ENCODE peak calls at places on chromosomes 5 and 9, in nine cellular contexts. F is upper lobe of left lung; J is brain microvascular endothelial cell; X is fibroblast of lung; E is CD8-positive, alpha-beta T cell; P is ovary; A is heart left ventricle; D is small intestine; N is right atrium auricular region. L is an unnamed sample. For H3K36me3, the result is how much of the 10 kb centered on the place peaks cover.

GRCh38 chr5:60295423-60295822 is 401.9 kb upstream of the PDE4D start:
- DNase-seq in D (peak), F (no peak), E (no peak), A (no peak), P (no peak), J (peak), X (peak), N (no peak), L (no peak)

GRCh38 chr5:131394128-131394527 is 130.3 kb downstream of the CDC42SE2 start:
- DNase-seq in N (no peak), P (no peak), F (no peak), D (no peak), X (peak), J (no peak), A (no peak), E (peak), L (no peak)

GRCh38 chr5:88819332-88819999 is 63.5 kb downstream of the MEF2C start:
- DNase-seq in N (no peak), J (no peak), F (no peak), X (no peak), E (no peak), P (no peak), D (no peak), A (no peak), L (no peak)

GRCh38 chr5:6759401-6759800 is 46.2 kb downstream of the TENT4A start:
- DNase-seq in N (no peak), D (no peak), X (no peak), P (no peak), E (no peak), A (no peak), J (no peak), F (no peak), L (no peak)

GRCh38 chr9:137227853-137228514 is 682 bp downstream of the RNF224 start:
- DNase-seq in A (no peak), N (no peak), F (peak), E (no peak), P (no peak), J (no peak), X (no peak), D (no peak), L (no peak)

GRCh38 chr5:6542421-6543345 is 90.2 kb downstream of the NSUN2 start:
- DNase-seq in A (no peak), N (peak), D (no peak), X (no peak), J (no peak), F (no peak), P (no peak), E (no peak), L (peak)

GRCh38 chr5:2188661-2189060 is 305.9 kb upstream of the IRX4 start:
- DNase-seq in J (no peak), P (no peak), F (no peak), X (no peak), D (no peak), E (no peak), A (no peak), N (no peak), L (no peak)

GRCh38 chr9:124660341-124660801 is 110.7 kb downstream of the NR6A1 start:
- DNase-seq in N (no peak), J (peak), D (peak), P (no peak), A (no peak), E (no peak), X (peak), F (no peak), L (no peak)

GRCh38 chr9:135797507-135798302 is 95.7 kb downstream of the KCNT1 start:
- DNase-seq in F (peak), D (peak), P (peak), E (no peak), X (peak), J (peak), N (no peak), A (no peak), L (no peak)

GRCh38 chr5:159105318-159106053 is 5.8 kb upstream of the EBF1 start:
- DNase-seq in J (no peak), A (no peak), F (peak), P (peak), X (no peak), E (no peak), D (no peak), N (no peak), L (no peak)

GRCh38 chr5:53601570-53601969 is 41.1 kb downstream of the NDUFS4 start:
- DNase-seq in J (peak), D (no peak), F (no peak), X (peak), E (no peak), A (no peak), P (no peak), N (no peak), L (no peak)

GRCh38 chr9:82247318-82247717 is 258.7 kb downstream of the SPATA31D1 start:
- DNase-seq in P (no peak), X (no peak), J (no peak), N (no peak), D (no peak), A (no peak), E (no peak), F (no peak), L (no peak)

GRCh38 chr5:95973793-95974325 is 12.2 kb upstream of the ELL2 start:
- DNase-seq in D (no peak), X (peak), A (no peak), J (peak), P (no peak), N (no peak), F (no peak), E (peak), L (no peak)

GRCh38 chr9:79570449-79571308 is 1.1 kb upstream of the TLE4 start:
- DNase-seq in J (peak), X (peak), P (peak), N (peak), F (peak), E (peak), D (peak), A (peak), L (no peak)

GRCh38 chr5:140639093-140639821 is at the start of gene TMCO6:
- DNase-seq in F (peak), A (peak), J (peak), E (peak), D (peak), P (peak), X (peak), N (peak), L (peak)

GRCh38 chr9:127121628-127122175 is 733 bp downstream of the ANGPTL2 start:
- DNase-seq in F (peak), X (peak), P (peak), J (no peak), A (no peak), E (no peak), N (no peak), D (no peak), L (no peak)

GRCh38 chr5:109529520-109529919 is 119.7 kb upstream of the PJA2 start:
- DNase-seq in A (no peak), P (no peak), X (peak), F (no peak), N (peak), D (no peak), J (peak), E (no peak), L (no peak)

GRCh38 chr5:125295405-125295872 is 549.0 kb upstream of the ZNF608 start:
- DNase-seq in J (no peak), E (no peak), N (no peak), X (peak), A (no peak), F (no peak), P (no peak), D (no peak), L (no peak)

GRCh38 chr9:5191983-5192382 is 6.5 kb upstream of the INSL6 start:
- DNase-seq in X (no peak), J (no peak), P (no peak), N (no peak), F (no peak), A (no peak), D (no peak), E (no peak), L (no peak)

GRCh38 chr9:137032893-137033292 is 1.0 kb upstream of the FUT7 start:
- DNase-seq in X (no peak), D (no peak), J (no peak), P (no peak), E (no peak), N (peak), A (peak), F (no peak), L (no peak)

GRCh38 chr9:92626484-92626883 is 43.4 kb downstream of the IPPK start:
- DNase-seq in N (no peak), F (no peak), D (no peak), A (no peak), E (no peak), J (no peak), P (no peak), X (no peak), L (no peak)

GRCh38 chr5:147515269-147515668 is 5.4 kb upstream of the DPYSL3 start:
- DNase-seq in N (no peak), J (no peak), P (no peak), D (no peak), F (no peak), X (no peak), E (no peak), A (no peak), L (no peak)

GRCh38 chr5:133356386-133357331 is 255.7 kb downstream of the FSTL4 start:
- DNase-seq in F (no peak), N (peak), E (no peak), X (no peak), P (no peak), D (no peak), J (no peak), A (no peak), L (no peak)

GRCh38 chr9:129487658-129488483 is 133.0 kb downstream of the C9orf50 start:
- DNase-seq in F (no peak), P (peak), J (peak), N (peak), A (peak), D (peak), E (no peak), X (peak), L (no peak)

GRCh38 chr5:79055017-79055416 is 14.5 kb downstream of the DMGDH start:
- DNase-seq in J (no peak), E (no peak), F (no peak), D (no peak), N (no peak), X (no peak), P (no peak), A (no peak), L (no peak)
- H3K27ac ChIP-seq in J (no peak), E (no peak), F (no peak), D (no peak), N (no peak), X (no peak), P (no peak), A (no peak), L (no peak)

DNA sequence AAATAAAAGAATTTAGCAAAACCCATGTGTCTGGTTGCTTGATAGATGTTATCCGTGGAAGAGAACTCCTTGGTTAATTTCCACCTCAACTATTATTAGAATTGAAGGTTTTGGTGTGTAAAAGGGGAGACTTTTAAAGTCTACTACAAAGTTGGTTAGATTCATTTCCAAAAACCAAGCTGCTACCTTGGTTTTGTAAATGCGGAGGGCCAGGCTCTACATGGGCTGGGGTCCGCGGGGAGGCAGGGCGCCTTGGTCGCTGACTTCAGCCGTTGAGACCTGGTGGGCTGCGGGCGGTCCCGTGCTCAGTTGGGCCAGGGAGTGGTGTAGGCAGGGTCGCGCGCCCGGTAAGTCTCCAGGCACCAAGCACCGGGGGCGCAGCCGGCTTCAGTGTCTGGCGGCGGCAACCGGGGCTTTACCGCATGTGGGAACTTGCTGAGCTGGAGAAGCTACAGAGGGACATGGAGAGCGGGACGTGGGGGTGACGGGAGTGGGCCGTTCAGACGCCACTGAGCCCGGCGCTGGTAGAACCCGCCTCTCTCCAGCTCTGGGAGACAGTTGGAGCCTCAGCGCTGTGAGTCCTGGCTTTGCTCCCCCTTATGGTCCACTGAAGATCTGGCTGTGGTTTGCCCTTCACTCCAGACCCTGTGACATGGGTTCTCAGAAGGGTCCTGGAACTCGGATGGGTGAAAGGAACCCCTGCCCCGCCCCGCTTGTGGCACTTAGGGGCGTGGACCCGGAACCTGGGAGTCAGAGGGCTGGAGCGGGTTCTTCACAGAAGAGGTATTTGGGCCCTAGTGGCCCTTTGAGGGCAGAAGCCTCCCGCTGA is 11.8 kb downstream of the NR2F1 start:
- DNase-seq in P (peak), E (no peak), D (no peak), J (no peak), F (peak), N (no peak), A (no peak), X (peak), L (peak)
- H3K36me3 ChIP-seq in P (under half), E (under half), D (under half), J (under half), F (under half), N (under half), A (under half), X (under half), L (under half)

DNA sequence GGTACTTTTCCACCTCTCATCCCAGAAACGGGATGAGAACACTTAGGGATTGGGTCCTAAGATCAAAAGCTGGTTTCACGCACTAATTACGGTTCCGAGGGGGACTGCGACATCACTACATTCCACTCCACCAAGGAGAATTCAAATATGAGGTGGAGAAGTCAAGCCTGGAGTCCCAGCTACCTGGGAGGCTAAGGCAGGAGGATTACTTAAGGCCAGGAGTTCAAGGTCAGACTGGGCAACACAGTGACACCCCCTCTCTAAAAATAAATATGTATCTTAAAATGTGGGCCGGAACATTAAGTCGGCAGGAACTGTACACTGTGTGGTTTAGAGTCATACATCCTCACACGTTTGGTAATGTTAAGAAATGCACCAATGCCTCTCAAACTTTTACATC is 1.6 kb downstream of the GOLGA2 start:
- DNase-seq in J (no peak), P (no peak), E (no peak), A (no peak), D (no peak), F (no peak), X (no peak), N (no peak), L (no peak)
- H3K4me3 ChIP-seq in J (peak), P (no peak), E (no peak), A (peak), D (no peak), F (no peak), X (peak), N (peak), L (peak)

GRCh38 chr5:141771031-141771430 is 89.0 kb upstream of the ARAP3 start:
- DNase-seq in A (peak), F (no peak), P (no peak), E (no peak), N (no peak), D (no peak), J (no peak), X (no peak), L (no peak)
- H3K27ac ChIP-seq in A (no peak), F (no peak), P (no peak), E (no peak), N (no peak), D (no peak), J (no peak), X (no peak), L (no peak)

DNA sequence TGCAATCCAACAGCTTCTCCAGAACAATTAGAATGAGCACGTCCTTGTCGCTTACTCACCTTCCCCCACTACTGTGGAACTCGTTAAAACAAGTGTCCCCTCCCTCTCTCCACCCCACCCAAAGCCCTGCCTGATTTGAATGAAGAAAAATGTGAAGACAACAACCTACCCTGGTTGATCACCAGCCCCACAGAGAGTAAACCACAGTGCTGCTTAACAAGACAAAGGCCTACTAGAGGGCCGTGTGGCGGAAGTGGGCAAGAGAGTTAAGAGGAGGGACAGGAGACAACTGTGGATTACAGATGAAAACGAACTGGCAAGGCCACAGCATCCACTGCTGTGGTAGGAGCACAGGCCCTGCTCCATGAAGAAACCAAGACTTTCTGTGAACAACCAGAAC is 51.1 kb downstream of the CDK5RAP2 start:
- DNase-seq in D (no peak), A (no peak), F (no peak), E (no peak), X (no peak), J (no peak), P (no peak), N (no peak), L (no peak)
- H3K36me3 ChIP-seq in D (under half), A (half or more), F (under half), E (half or more), X (under half), J (under half), P (under half), N (half or more), L (half or more)

GRCh38 chr9:21558079-21558478 is 76.0 kb upstream of the IFNE start:
- DNase-seq in P (no peak), E (no peak), A (no peak), X (peak), J (no peak), N (no peak), F (no peak), D (no peak), L (no peak)
- H3K4me3 ChIP-seq in P (no peak), E (no peak), A (no peak), X (peak), J (peak), N (no peak), F (no peak), D (peak), L (no peak)

DNA sequence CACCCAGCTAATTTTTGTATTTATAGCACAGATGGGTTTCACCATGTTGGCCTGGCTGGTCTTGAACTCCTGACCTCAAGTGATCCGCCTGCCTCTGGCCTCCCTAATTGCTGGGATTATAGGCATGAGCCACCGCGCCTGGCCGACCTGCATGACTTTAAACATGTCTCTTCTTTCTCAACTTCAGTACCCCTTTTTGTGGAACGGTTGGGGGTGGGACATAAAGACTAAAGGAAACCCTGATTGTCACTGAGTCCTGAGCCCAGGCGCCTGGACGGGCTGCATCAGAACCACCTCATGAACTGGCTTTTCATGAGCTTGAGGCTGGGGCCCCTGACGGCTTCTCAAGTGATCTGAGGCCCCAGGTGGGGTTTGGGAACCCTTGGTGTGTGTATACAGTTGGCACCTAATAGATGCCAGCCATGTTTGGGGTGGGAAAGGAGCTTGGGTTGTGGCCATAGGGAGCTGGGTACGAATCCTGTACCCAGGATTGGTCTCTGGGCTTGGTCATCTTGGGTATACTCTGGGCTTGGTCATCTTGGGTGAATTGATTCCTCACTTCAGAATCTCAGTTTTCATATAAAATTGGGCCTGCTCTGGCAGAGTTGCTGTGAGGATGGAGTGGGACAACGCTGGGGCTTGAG is 2.2 kb downstream of the GRK6 start:
- DNase-seq in E (no peak), X (no peak), N (no peak), F (no peak), D (no peak), P (no peak), J (no peak), A (no peak), L (no peak)
- H3K27ac ChIP-seq in E (peak), X (no peak), N (peak), F (peak), D (peak), P (no peak), J (no peak), A (no peak), L (no peak)

GRCh38 chr9:109074236-109074889 is 45.4 kb downstream of the TMEM245 start:
- DNase-seq in E (no peak), N (no peak), P (no peak), D (no peak), X (no peak), A (no peak), F (no peak), J (no peak), L (no peak)
- H3K36me3 ChIP-seq in E (under half), N (under half), P (under half), D (under half), X (under half), A (half or more), F (under half), J (under half), L (under half)

GRCh38 chr9:128323786-128324185 is 1.1 kb downstream of the COQ4 start:
- DNase-seq in E (no peak), D (no peak), X (no peak), P (no peak), A (no peak), F (no peak), N (no peak), J (no peak), L (no peak)

GRCh38 chr9:128321879-128322341 is 337 bp downstream of the TRUB2 start:
- DNase-seq in A (no peak), F (no peak), P (no peak), D (no peak), X (no peak), J (no peak), E (no peak), N (no peak), L (no peak)

GRCh38 chr9:128322342-128323191 is at the start of the genes COQ4 and TRUB2:
- DNase-seq in A (peak), J (peak), F (peak), P (peak), N (peak), X (peak), D (peak), E (peak), L (peak)

GRCh38 chr9:128323192-128323730 is 622 bp downstream of the COQ4 start:
- DNase-seq in E (no peak), A (no peak), X (peak), D (peak), F (no peak), N (no peak), J (peak), P (no peak), L (no peak)

GRCh38 chr9:128321343-128321742 is 904 bp downstream of the TRUB2 start:
- DNase-seq in P (no peak), J (no peak), N (no peak), E (no peak), A (no peak), X (no peak), F (no peak), D (no peak), L (no peak)
- H3K4me3 ChIP-seq in P (peak), J (peak), N (peak), E (no peak), A (peak), X (peak), F (peak), D (peak), L (peak)

L was measured in esophagus muscularis mucosa.